ENCODE peak calls at places on chromosomes 7 and 10, in eight cellular contexts. F is LoVo; Z is breast epithelium; X is left cardiac atrium; S is stimulated activated CD4-positive, alpha-beta T cell treated with anti-CD3 and anti-CD28 coated beads, Interleukin-15, amount 100 ng/mL, for 24 hours; Y is substantia nigra; M is lower lobe of right lung; O is ecto neural progenitor cell. U is an unnamed sample.

GRCh38 chr7:84722734-84723133 is 464.1 kb downstream of the SEMA3D start:
- DNase-seq in M (no peak), Y (no peak), O (no peak), F (no peak), X (no peak), S (no peak), Z (no peak), U (no peak)

GRCh38 chr7:38318803-38319416 is 45.5 kb upstream of the TARP start:
- DNase-seq in Y (peak; percentile 21), M (no peak), F (peak; percentile 56), X (no peak), O (peak; percentile 60), S (no peak), Z (no peak), U (no peak)

GRCh38 chr10:127485153-127485857 is 63.8 kb upstream of the NPS start:
- DNase-seq in S (no peak), O (no peak), X (no peak), M (no peak), F (no peak), Y (no peak), Z (no peak), U (no peak)

GRCh38 chr7:50754684-50755083 is 28.0 kb downstream of the GRB10 start:
- DNase-seq in S (no peak), Y (no peak), X (no peak), O (no peak), F (no peak), Z (no peak), M (no peak), U (no peak)

GRCh38 chr10:99930731-99931550 is 78.8 kb downstream of the DNMBP start:
- DNase-seq in M (peak; percentile 50), F (peak; percentile 87), Y (no peak), S (no peak), X (no peak), O (no peak), Z (no peak), U (no peak)

GRCh38 chr7:156963472-156963871 is 14.0 kb downstream of the NOM1 start:
- DNase-seq in O (no peak), X (no peak), F (no peak), M (no peak), Z (no peak), S (no peak), Y (no peak), U (no peak)

GRCh38 chr10:12348341-12348869 is 942 bp upstream of the CAMK1D start:
- DNase-seq in Y (no peak), X (no peak), O (no peak), M (no peak), S (no peak), Z (no peak), F (no peak), U (no peak)

GRCh38 chr10:28788252-28788651 is 110.9 kb downstream of the BAMBI start:
- DNase-seq in Y (no peak), O (no peak), S (peak; percentile 2), F (no peak), Z (no peak), X (no peak), M (no peak), U (no peak)

GRCh38 chr7:30886608-30887011 is 25.0 kb upstream of the AQP1 start:
- DNase-seq in F (no peak), X (no peak), Y (no peak), Z (no peak), S (no peak), O (no peak), M (no peak), U (no peak)

GRCh38 chr7:140771826-140772225 is 75.3 kb downstream of the NDUFB2 start:
- DNase-seq in X (no peak), F (no peak), O (no peak), Z (no peak), S (no peak), M (no peak), Y (no peak), U (no peak)

GRCh38 chr10:33410096-33410859 is 75.8 kb upstream of the NRP1 start:
- DNase-seq in S (no peak), M (no peak), X (no peak), Z (no peak), Y (no peak), F (no peak), O (no peak), U (peak; percentile 57)

GRCh38 chr7:146235210-146235609 is 118.6 kb downstream of the CNTNAP2 start:
- DNase-seq in Y (no peak), M (no peak), F (no peak), Z (no peak), O (no peak), X (no peak), S (no peak), U (no peak)

GRCh38 chr7:117673367-117673766 is 193.5 kb downstream of the CFTR start:
- DNase-seq in Y (peak; percentile 75), S (no peak), F (no peak), M (peak; percentile 69), Z (no peak), O (peak; percentile 69), X (peak; percentile 24), U (no peak)

GRCh38 chr7:79612027-79612426 is 158.6 kb upstream of the MAGI2 start:
- DNase-seq in Z (no peak), S (no peak), F (no peak), X (no peak), O (no peak), M (no peak), Y (peak; percentile 1), U (no peak)

GRCh38 chr10:117373848-117374505 is 1.3 kb downstream of the PDZD8 start:
- DNase-seq in O (peak; percentile 60), Y (peak; percentile 30), X (peak; percentile 60), M (peak; percentile 78), F (no peak), Z (no peak), S (peak; percentile 40), U (no peak)

GRCh38 chr7:139825666-139826290 is 3.3 kb upstream of the TBXAS1 start:
- DNase-seq in X (no peak), O (no peak), Z (no peak), M (no peak), F (no peak), Y (no peak), S (no peak), U (peak; percentile 4)

GRCh38 chr10:33963656-33964175 is 629.2 kb upstream of the NRP1 start:
- DNase-seq in F (no peak), O (no peak), Y (no peak), Z (no peak), M (no peak), X (no peak), S (no peak), U (no peak)

GRCh38 chr7:106358103-106358663 is 73.4 kb upstream of the NAMPT start:
- DNase-seq in O (no peak), F (no peak), S (no peak), X (no peak), Z (no peak), Y (no peak), M (no peak), U (no peak)

GRCh38 chr7:132557489-132558044 is 18.7 kb downstream of the PLXNA4 start:
- DNase-seq in Z (no peak), Y (no peak), M (no peak), S (no peak), F (no peak), X (no peak), O (no peak), U (no peak)

GRCh38 chr7:138967159-138967558 is 14.0 kb downstream of the KIAA1549 start:
- DNase-seq in O (no peak), F (no peak), M (no peak), Y (no peak), S (no peak), Z (no peak), X (no peak), U (no peak)

GRCh38 chr7:11760372-11760771 is 71.6 kb downstream of the THSD7A start:
- DNase-seq in F (no peak), Z (no peak), X (no peak), S (no peak), M (no peak), Y (no peak), O (no peak), U (no peak)

GRCh38 chr7:150338166-150338829 is 3.1 kb downstream of the RARRES2 start:
- DNase-seq in S (no peak), Z (no peak), O (no peak), F (no peak), M (no peak), X (no peak), Y (no peak), U (no peak)

GRCh38 chr7:156474241-156474743 is 166.3 kb upstream of the RNF32 start:
- DNase-seq in X (peak; percentile 39), S (no peak), O (no peak), M (no peak), Y (no peak), F (no peak), Z (no peak), U (no peak)

GRCh38 chr10:29849434-29849833 is 210.0 kb downstream of the JCAD start:
- DNase-seq in F (no peak), M (no peak), Y (no peak), O (no peak), S (no peak), X (no peak), Z (no peak), U (no peak)

GRCh38 chr7:31028417-31028988 is 23.6 kb upstream of the ADCYAP1R1 start:
- DNase-seq in F (no peak), S (no peak), O (no peak), M (no peak), Z (no peak), X (no peak), Y (peak; percentile 56), U (no peak)

GRCh38 chr7:114148779-114149178 is 230.0 kb upstream of the PPP1R3A start:
- DNase-seq in S (no peak), M (no peak), O (no peak), X (no peak), F (no peak), Y (no peak), Z (no peak), U (no peak)

GRCh38 chr10:61475449-61475873 is 22.3 kb upstream of the TMEM26 start:
- DNase-seq in Z (no peak), O (no peak), F (no peak), M (no peak), S (no peak), Y (no peak), X (no peak), U (no peak)

GRCh38 chr10:124092270-124093075 is 925 bp downstream of the CHST15 start:
- DNase-seq in F (no peak), S (peak; percentile 62), Y (peak; percentile 70), Z (no peak), O (peak; percentile 73), M (peak; percentile 85), X (peak; percentile 79), U (no peak)

GRCh38 chr7:98137826-98138151 is 31.1 kb downstream of the LMTK2 start:
- DNase-seq in M (no peak), O (no peak), F (no peak), X (no peak), Y (peak; percentile 6), Z (no peak), S (no peak), U (no peak)

GRCh38 chr10:5291501-5292195 is 73.1 kb upstream of the UCN3 start:
- DNase-seq in O (no peak), Z (no peak), M (peak; percentile 78), Y (no peak), S (peak; percentile 69), F (peak; percentile 88), X (peak; percentile 66), U (peak; percentile 92)

GRCh38 chr10:119398996-119399395 is 143.5 kb downstream of the RGS10 start:
- DNase-seq in Y (no peak), O (no peak), X (no peak), M (no peak), F (no peak), S (no peak), Z (no peak), U (no peak)

GRCh38 chr7:23895666-23896096 is 185.7 kb downstream of the STK31 start:
- DNase-seq in F (no peak), X (no peak), Z (no peak), Y (no peak), M (no peak), S (no peak), O (no peak), U (no peak)

GRCh38 chr7:47424523-47424922 is 157.4 kb downstream of the TNS3 start:
- DNase-seq in F (no peak), M (no peak), X (no peak), Z (no peak), S (no peak), O (no peak), Y (no peak), U (no peak)

GRCh38 chr10:43610636-43611035 is 4.4 kb downstream of the ZNF485 start:
- DNase-seq in O (no peak), X (no peak), Y (no peak), S (no peak), M (no peak), Z (no peak), F (no peak), U (no peak)

U was measured in esophagus muscularis mucosa.